ENCODE peak calls at places on chromosome 4, in four cellular contexts. E, K, N and I are unnamed samples.
A peak's percentile ranks its signal among the peaks of the same experiment; 100 is the strongest.

GRCh38 chr4:159010100-159010499 is 92.8 kb upstream of the RAPGEF2 start:
- DNase-seq in N (no peak), K (no peak), E (no peak), I (no peak)

GRCh38 chr4:152165146-152165545 is 370.7 kb downstream of the FBXW7 start:
- DNase-seq in K (no peak), N (no peak), E (no peak), I (no peak)

GRCh38 chr4:127139788-127140286 is 492.9 kb upstream of the INTU start:
- DNase-seq in N (no peak), E (no peak), K (no peak), I (no peak)

GRCh38 chr4:20195071-20195885 is 56.4 kb upstream of the SLIT2 start:
- DNase-seq in E (no peak), N (peak; percentile 44), K (no peak), I (no peak)

GRCh38 chr4:53066155-53066554 is 204.0 kb downstream of the RASL11B start:
- DNase-seq in N (no peak), K (no peak), E (no peak), I (no peak)

GRCh38 chr4:67333663-67334062 is 211.6 kb downstream of the CENPC start:
- DNase-seq in N (no peak), E (no peak), K (no peak), I (no peak)

GRCh38 chr4:1342003-1342402 is 5.0 kb upstream of the UVSSA start:
- DNase-seq in N (peak; percentile 65), K (no peak), E (no peak), I (no peak)

GRCh38 chr4:27429260-27429970 is 568.8 kb downstream of the STIM2 start:
- DNase-seq in N (no peak), K (no peak), E (no peak), I (no peak)

GRCh38 chr4:95129708-95130343 is 372.1 kb downstream of the BMPR1B start:
- DNase-seq in E (no peak), N (peak; percentile 99), K (peak; percentile 49), I (peak; percentile 62)

GRCh38 chr4:119683518-119683917 is 54.9 kb upstream of the PDE5A start:
- DNase-seq in E (no peak), N (peak; percentile 93), K (no peak), I (no peak)

GRCh38 chr4:57254727-57255126 is 144.5 kb upstream of the IGFBP7 start:
- DNase-seq in N (no peak), E (no peak), K (no peak), I (no peak)

GRCh38 chr4:125639182-125639621 is 324.4 kb downstream of the FAT4 start:
- DNase-seq in E (no peak), K (no peak), N (peak; percentile 1), I (no peak)

GRCh38 chr4:76738081-76738931 is 159.6 kb downstream of the SOWAHB start:
- DNase-seq in K (peak; percentile 70), N (peak; percentile 92), E (no peak), I (peak; percentile 69)

GRCh38 chr4:146076081-146076480 is 99.4 kb upstream of the LSM6 start:
- DNase-seq in K (no peak), E (no peak), N (no peak), I (no peak)

GRCh38 chr4:61210186-61210939 is 10.2 kb downstream of the ADGRL3 start:
- DNase-seq in N (no peak), K (no peak), E (no peak), I (no peak)

GRCh38 chr4:101230806-101231426 is 116.4 kb downstream of the PPP3CA start:
- DNase-seq in N (peak; percentile 5), E (no peak), K (no peak), I (no peak)

GRCh38 chr4:37528161-37528560 is 158.0 kb downstream of the RELL1 start:
- DNase-seq in E (peak; percentile 59), K (no peak), N (no peak), I (no peak)

GRCh38 chr4:54840992-54841768 is 183.4 kb downstream of the KIT start:
- DNase-seq in N (peak; percentile 2), K (no peak), E (peak; percentile 30), I (no peak)

GRCh38 chr4:3077796-3078195 is 3.3 kb downstream of the HTT start:
- DNase-seq in E (no peak), K (no peak), N (no peak), I (no peak)

GRCh38 chr4:1011022-1011694 is at the start of gene FGFRL1:
- DNase-seq in N (peak; percentile 77), E (peak; percentile 96), K (peak; percentile 92), I (peak; percentile 92)

GRCh38 chr4:54913751-54914526 is 211.5 kb downstream of the KDR start:
- DNase-seq in K (no peak), N (no peak), E (no peak), I (peak; percentile 37)

GRCh38 chr4:182309877-182310276 is 66.7 kb downstream of the TENM3 start:
- DNase-seq in E (no peak), N (no peak), K (no peak), I (no peak)

GRCh38 chr4:89303177-89303576 is 4.4 kb downstream of the GPRIN3 start:
- DNase-seq in K (no peak), N (no peak), E (no peak), I (peak; percentile 63)

GRCh38 chr4:184265566-184266351 is 48.1 kb upstream of the ENPP6 start:
- DNase-seq in K (no peak), E (no peak), N (peak; percentile 61), I (no peak)
- H3K27ac ChIP-seq in K (no peak overlapping the region), E (peak overlapping the region; percentile 52), N (no peak overlapping the region), I (no peak overlapping the region)

DNA sequence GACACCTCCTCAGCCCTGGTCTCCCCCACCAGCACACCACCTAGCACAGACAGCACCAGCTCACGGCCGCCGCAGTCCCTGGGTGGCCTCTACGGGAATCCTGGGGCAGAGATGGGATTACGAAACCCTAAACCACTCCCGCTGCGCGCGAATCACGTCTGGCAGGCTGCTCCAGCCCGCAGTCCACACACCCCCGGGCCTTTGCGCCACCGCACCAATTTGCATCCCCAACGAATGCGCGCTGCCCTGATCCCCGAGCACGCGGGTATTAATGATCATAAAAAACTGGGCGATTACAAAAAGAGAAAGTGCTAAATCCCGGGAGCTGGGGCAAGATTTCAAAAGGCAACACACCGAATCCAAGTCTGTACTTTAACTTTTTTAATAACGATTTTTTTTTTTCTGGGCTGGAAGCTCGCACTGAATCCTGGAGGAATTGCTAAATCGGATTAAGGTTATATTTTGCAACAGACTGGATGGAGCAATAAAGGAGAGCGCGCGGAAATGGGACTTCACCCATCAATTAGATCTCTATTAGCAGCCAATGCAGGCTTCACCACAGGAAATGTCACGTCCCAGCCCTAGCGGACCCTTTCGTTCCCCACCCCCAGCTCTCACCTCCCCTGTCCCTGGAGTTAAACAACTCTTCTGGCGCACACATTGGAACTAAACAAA is 69.8 kb upstream of the TMEM33 start:
- DNase-seq in E (no peak), K (no peak), N (no peak), I (no peak)
- TF ChIP-seq POLR2A in E (no peak), K (no peak), N (no peak), I (no peak)

DNA sequence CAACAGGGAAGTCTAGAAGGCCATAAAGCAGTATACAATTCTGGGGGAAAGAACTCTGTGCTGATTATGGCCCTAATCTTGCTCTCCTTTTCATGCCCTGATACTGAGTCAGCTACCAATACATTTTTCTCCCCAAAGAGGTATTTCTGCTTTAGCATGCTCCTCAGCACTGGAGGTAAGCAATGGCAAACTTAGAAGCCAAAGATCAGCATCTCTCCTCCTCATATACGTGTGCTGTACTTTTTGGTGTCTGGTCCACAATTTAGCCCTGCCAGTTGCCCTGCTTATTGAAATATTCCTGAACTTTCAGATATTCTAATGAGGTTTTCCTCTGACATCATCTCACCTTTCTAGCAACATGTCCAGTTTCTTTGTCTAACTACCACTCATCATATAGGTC is 226.2 kb downstream of the FSTL5 start:
- DNase-seq in E (no peak), N (no peak), K (no peak), I (no peak)
- TF ChIP-seq CTCF in E (no peak), N (no peak), K (no peak), I (no peak)

GRCh38 chr4:42361475-42361874 is 35.8 kb upstream of the SHISA3 start:
- DNase-seq in E (no peak), K (no peak), N (no peak), I (no peak)

GRCh38 chr4:42357325-42357724 is 40.0 kb upstream of the SHISA3 start:
- DNase-seq in E (no peak), K (no peak), N (no peak), I (no peak)

GRCh38 chr4:42359686-42360085 is 37.6 kb upstream of the SHISA3 start:
- DNase-seq in N (peak; percentile 45), K (no peak), E (no peak), I (no peak)

GRCh38 chr4:42363614-42364013 is 33.7 kb upstream of the SHISA3 start:
- DNase-seq in E (no peak), N (no peak), K (no peak), I (no peak)

DNA sequence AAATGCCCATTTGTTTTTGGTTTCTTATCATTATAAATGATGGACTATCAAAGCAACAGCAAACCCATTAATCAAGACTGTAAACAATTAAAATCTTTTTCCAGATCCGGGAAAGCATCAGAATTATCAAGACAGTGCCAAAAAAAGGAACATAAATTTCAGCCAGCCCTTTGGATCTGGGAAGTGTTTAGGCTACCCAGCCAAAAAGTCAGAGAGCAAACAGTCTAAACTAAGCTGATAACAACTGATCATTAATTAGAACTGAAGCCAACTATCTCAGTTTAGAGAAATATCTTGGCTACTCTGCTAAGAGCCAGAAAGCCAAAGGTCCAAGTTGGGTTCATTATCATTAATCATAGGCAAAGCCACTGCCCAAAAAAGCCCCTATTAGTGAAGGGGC is 37.1 kb upstream of the SHISA3 start:
- DNase-seq in N (no peak), E (no peak), K (no peak), I (no peak)
- H3K27ac ChIP-seq in N (peak overlapping the region; percentile 85), E (no peak overlapping the region), K (no peak overlapping the region), I (no peak overlapping the region)

GRCh38 chr4:38663021-38663800 is 788 bp upstream of the KLF3 start:
- DNase-seq in K (peak; percentile 53), N (no peak), E (peak; percentile 34), I (peak; percentile 65)
- TF ChIP-seq POLR2A in K (peak; percentile 62), N (no peak), E (no peak), I (peak; percentile 89)

DNA sequence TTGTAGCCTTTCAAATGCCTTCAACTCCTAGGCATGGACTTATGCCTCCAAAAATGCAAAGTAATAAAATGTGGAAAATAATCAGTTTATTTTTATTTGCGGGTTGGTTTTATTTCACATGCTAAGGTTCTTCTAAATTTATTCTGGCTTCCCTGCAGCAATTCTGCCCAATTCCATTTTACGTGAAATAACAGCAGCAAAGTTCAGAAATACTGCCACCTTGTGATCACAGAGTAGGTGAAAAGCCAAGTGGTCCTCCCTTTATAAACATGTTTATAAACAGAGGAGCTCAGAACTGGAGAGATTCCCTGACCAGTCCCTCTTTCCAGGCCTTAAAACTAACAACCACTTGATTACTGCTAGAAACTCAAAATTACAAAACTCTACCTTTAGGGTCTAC is 14.7 kb upstream of the DCHS2 start:
- DNase-seq in E (no peak), N (peak; percentile 13), K (peak; percentile 51), I (no peak)
- TF ChIP-seq CTCF in E (no peak), N (peak; percentile 35), K (peak; percentile 57), I (peak; percentile 16)

GRCh38 chr4:147791341-147791740 is 59.5 kb downstream of the ARHGAP10 start:
- DNase-seq in K (no peak), E (no peak), N (no peak), I (no peak)
- H3K27ac ChIP-seq in K (no peak overlapping the region), E (no peak overlapping the region), N (no peak overlapping the region), I (no peak overlapping the region)